ENCODE peak calls at places on chromosomes 13 and 19, in seven cellular contexts. One of them, this sample, is unnamed.

GRCh38 chr19:29672933-29673336 is 7.7 kb downstream of the PLEKHF1 start:
- DNase-seq in IMR-90: no peak
- DNase-seq in astrocyte: no peak
- DNase-seq in hepatocyte: no peak
- DNase-seq in uterus: no peak
- DNase-seq in A549: no peak
- DNase-seq in thoracic aorta: no peak
- DNase-seq in this sample: peak

GRCh38 chr13:105665284-105665683 is 870.2 kb downstream of the EFNB2 start:
- DNase-seq in astrocyte: peak
- DNase-seq in uterus: no peak
- DNase-seq in IMR-90: peak
- DNase-seq in hepatocyte: no peak
- DNase-seq in thoracic aorta: no peak
- DNase-seq in A549: no peak
- DNase-seq in this sample: no peak

GRCh38 chr13:49097374-49097773 is 121.7 kb downstream of the FNDC3A start:
- DNase-seq in uterus: no peak
- DNase-seq in IMR-90: peak
- DNase-seq in A549: peak
- DNase-seq in astrocyte: peak
- DNase-seq in hepatocyte: no peak
- DNase-seq in thoracic aorta: no peak
- DNase-seq in this sample: no peak

GRCh38 chr13:90365130-90365529 is 982.4 kb upstream of the MIR17HG start:
- DNase-seq in A549: no peak
- DNase-seq in IMR-90: no peak
- DNase-seq in uterus: no peak
- DNase-seq in astrocyte: peak
- DNase-seq in hepatocyte: peak
- DNase-seq in thoracic aorta: no peak
- DNase-seq in this sample: no peak

GRCh38 chr13:91145806-91146205 is 201.7 kb upstream of the MIR17HG start:
- DNase-seq in IMR-90: no peak
- DNase-seq in astrocyte: no peak
- DNase-seq in uterus: no peak
- DNase-seq in A549: no peak
- DNase-seq in hepatocyte: no peak
- DNase-seq in thoracic aorta: no peak
- DNase-seq in this sample: no peak

GRCh38 chr13:92187378-92187989 is 789.1 kb downstream of the GPC5 start:
- DNase-seq in hepatocyte: peak
- DNase-seq in thoracic aorta: no peak
- DNase-seq in uterus: no peak
- DNase-seq in IMR-90: peak
- DNase-seq in astrocyte: peak
- DNase-seq in A549: peak
- DNase-seq in this sample: peak

GRCh38 chr19:11451327-11451941 is 16.0 kb downstream of the PRKCSH start:
- DNase-seq in IMR-90: no peak
- DNase-seq in A549: no peak
- DNase-seq in hepatocyte: no peak
- DNase-seq in astrocyte: no peak
- DNase-seq in uterus: no peak
- DNase-seq in thoracic aorta: no peak
- DNase-seq in this sample: peak

GRCh38 chr13:61466280-61466679 is 50.6 kb upstream of the PCDH20 start:
- DNase-seq in hepatocyte: no peak
- DNase-seq in astrocyte: no peak
- DNase-seq in IMR-90: no peak
- DNase-seq in uterus: no peak
- DNase-seq in thoracic aorta: no peak
- DNase-seq in A549: peak
- DNase-seq in this sample: peak

GRCh38 chr13:42740753-42741152 is 40.6 kb upstream of the FAM216B start:
- DNase-seq in uterus: no peak
- DNase-seq in thoracic aorta: no peak
- DNase-seq in IMR-90: no peak
- DNase-seq in astrocyte: no peak
- DNase-seq in A549: peak
- DNase-seq in hepatocyte: peak
- DNase-seq in this sample: peak

GRCh38 chr13:110294146-110294545 is 12.8 kb downstream of the COL4A1 start:
- DNase-seq in uterus: no peak
- DNase-seq in astrocyte: no peak
- DNase-seq in hepatocyte: no peak
- DNase-seq in thoracic aorta: no peak
- DNase-seq in A549: no peak
- DNase-seq in IMR-90: no peak
- DNase-seq in this sample: no peak

GRCh38 chr13:82681535-82681934 is 1200.7 kb downstream of the SLITRK1 start:
- DNase-seq in A549: no peak
- DNase-seq in hepatocyte: no peak
- DNase-seq in thoracic aorta: no peak
- DNase-seq in uterus: no peak
- DNase-seq in astrocyte: no peak
- DNase-seq in IMR-90: no peak
- DNase-seq in this sample: no peak

GRCh38 chr19:54114340-54114826 is 1.1 kb downstream of the TFPT start:
- DNase-seq in hepatocyte: peak
- DNase-seq in IMR-90: peak
- DNase-seq in thoracic aorta: no peak
- DNase-seq in A549: no peak
- DNase-seq in astrocyte: peak
- DNase-seq in uterus: no peak
- DNase-seq in this sample: peak

GRCh38 chr19:33879818-33880575 is 83.3 kb downstream of the KCTD15 start:
- DNase-seq in thoracic aorta: no peak
- DNase-seq in IMR-90: no peak
- DNase-seq in astrocyte: no peak
- DNase-seq in hepatocyte: no peak
- DNase-seq in A549: no peak
- DNase-seq in uterus: no peak
- DNase-seq in this sample: no peak

GRCh38 chr13:19864339-19865309 is 1.2 kb upstream of the ZMYM5 start:
- DNase-seq in astrocyte: peak
- DNase-seq in IMR-90: peak
- DNase-seq in uterus: peak
- DNase-seq in thoracic aorta: no peak
- DNase-seq in hepatocyte: peak
- DNase-seq in A549: peak
- DNase-seq in this sample: peak

GRCh38 chr13:49652691-49653305 is 24.5 kb downstream of the ARL11 start:
- DNase-seq in astrocyte: no peak
- DNase-seq in thoracic aorta: no peak
- DNase-seq in IMR-90: peak
- DNase-seq in hepatocyte: peak
- DNase-seq in A549: peak
- DNase-seq in uterus: no peak
- DNase-seq in this sample: peak

GRCh38 chr19:54481326-54481930 is 8.3 kb upstream of the CDC42EP5 start:
- DNase-seq in hepatocyte: peak
- DNase-seq in uterus: no peak
- DNase-seq in IMR-90: peak
- DNase-seq in astrocyte: no peak
- DNase-seq in thoracic aorta: no peak
- DNase-seq in A549: peak
- DNase-seq in this sample: peak

GRCh38 chr13:94546071-94546839 is 49.7 kb downstream of the TGDS start:
- DNase-seq in A549: no peak
- DNase-seq in thoracic aorta: no peak
- DNase-seq in astrocyte: no peak
- DNase-seq in IMR-90: no peak
- DNase-seq in uterus: no peak
- DNase-seq in hepatocyte: no peak
- DNase-seq in this sample: no peak

GRCh38 chr19:6033744-6034264 is 55.9 kb upstream of the RANBP3 start:
- DNase-seq in hepatocyte: no peak
- DNase-seq in uterus: no peak
- DNase-seq in thoracic aorta: no peak
- DNase-seq in IMR-90: no peak
- DNase-seq in A549: no peak
- DNase-seq in astrocyte: no peak
- DNase-seq in this sample: no peak

GRCh38 chr19:8322638-8322997 is 1.3 kb downstream of the RPS28 start:
- DNase-seq in astrocyte: no peak
- DNase-seq in thoracic aorta: no peak
- DNase-seq in A549: no peak
- DNase-seq in uterus: no peak
- DNase-seq in hepatocyte: no peak
- DNase-seq in IMR-90: no peak
- DNase-seq in this sample: no peak

GRCh38 chr19:44694184-44694579 is 4.8 kb upstream of the CEACAM16 start:
- DNase-seq in IMR-90: no peak
- DNase-seq in hepatocyte: no peak
- DNase-seq in thoracic aorta: no peak
- DNase-seq in astrocyte: no peak
- DNase-seq in uterus: no peak
- DNase-seq in A549: no peak
- DNase-seq in this sample: no peak

GRCh38 chr13:41905600-41906254 is 55.2 kb downstream of the VWA8 start:
- DNase-seq in IMR-90: peak
- DNase-seq in astrocyte: peak
- DNase-seq in thoracic aorta: no peak
- DNase-seq in hepatocyte: peak
- DNase-seq in uterus: no peak
- DNase-seq in A549: peak
- DNase-seq in this sample: peak

GRCh38 chr13:98548230-98548629 is 28.7 kb downstream of the STK24 start:
- DNase-seq in A549: no peak
- DNase-seq in IMR-90: peak
- DNase-seq in uterus: no peak
- DNase-seq in astrocyte: no peak
- DNase-seq in thoracic aorta: no peak
- DNase-seq in hepatocyte: no peak
- DNase-seq in this sample: no peak

GRCh38 chr19:19101540-19101939 is 36.7 kb downstream of the TMEM161A start:
- DNase-seq in A549: no peak
- DNase-seq in astrocyte: no peak
- DNase-seq in thoracic aorta: no peak
- DNase-seq in IMR-90: no peak
- DNase-seq in hepatocyte: no peak
- DNase-seq in uterus: no peak
- DNase-seq in this sample: no peak

DNA sequence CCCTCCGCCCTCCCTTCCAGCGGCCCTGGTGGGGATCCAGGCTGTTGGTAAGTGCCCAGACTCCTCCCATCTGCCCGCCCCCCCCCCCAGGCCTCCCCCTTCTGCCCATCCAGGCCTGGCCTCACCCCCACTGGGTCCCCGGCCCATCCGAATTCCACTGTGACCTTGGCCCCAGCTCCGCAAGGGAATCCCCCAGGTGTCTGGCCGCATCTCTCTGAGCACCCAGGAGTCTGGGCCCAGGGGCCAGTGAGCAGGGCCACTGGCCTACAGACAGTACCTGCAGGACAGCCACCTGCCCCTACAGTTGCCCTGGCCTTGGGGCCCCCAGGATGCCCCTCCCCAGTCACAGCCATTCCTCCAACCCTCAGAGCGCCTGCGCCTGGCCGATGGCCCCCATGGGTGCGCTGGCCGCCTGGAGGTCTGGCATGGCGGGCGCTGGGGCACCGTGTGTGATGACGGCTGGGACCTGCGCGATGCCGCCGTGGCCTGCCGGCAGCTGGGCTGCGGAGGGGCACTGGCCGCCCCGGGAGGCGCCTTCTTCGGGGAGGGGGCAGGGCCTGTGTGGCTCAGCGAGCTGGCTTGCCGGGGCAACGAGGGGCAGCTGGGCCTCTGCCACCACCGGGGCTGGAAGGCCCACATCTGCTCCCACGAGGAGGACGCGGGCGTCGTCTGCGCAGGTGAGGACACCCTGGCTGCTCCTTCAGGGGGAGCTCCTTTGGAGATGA is 912 bp downstream of the SSC5D start:
- DNase-seq in A549: no peak
- DNase-seq in astrocyte: no peak
- DNase-seq in thoracic aorta: no peak
- DNase-seq in hepatocyte: no peak
- DNase-seq in uterus: peak
- DNase-seq in IMR-90: no peak
- DNase-seq in this sample: no peak
- H3K4me3 ChIP-seq in A549: no peak
- H3K4me3 ChIP-seq in astrocyte: no peak
- H3K4me3 ChIP-seq in thoracic aorta: peak
- H3K4me3 ChIP-seq in hepatocyte: no peak
- H3K4me3 ChIP-seq in uterus: no peak
- H3K4me3 ChIP-seq in IMR-90: no peak
- H3K4me3 ChIP-seq in this sample: no peak

GRCh38 chr19:1129535-1129934 is 25.7 kb downstream of the GPX4 start:
- DNase-seq in thoracic aorta: no peak
- DNase-seq in IMR-90: no peak
- DNase-seq in A549: no peak
- DNase-seq in uterus: no peak
- DNase-seq in astrocyte: no peak
- DNase-seq in hepatocyte: no peak
- DNase-seq in this sample: no peak
- H3K27ac ChIP-seq in thoracic aorta: no peak
- H3K27ac ChIP-seq in IMR-90: no peak
- H3K27ac ChIP-seq in A549: no peak
- H3K27ac ChIP-seq in uterus: no peak
- H3K27ac ChIP-seq in astrocyte: no peak
- H3K27ac ChIP-seq in hepatocyte: no peak
- H3K27ac ChIP-seq in this sample: no peak

DNA sequence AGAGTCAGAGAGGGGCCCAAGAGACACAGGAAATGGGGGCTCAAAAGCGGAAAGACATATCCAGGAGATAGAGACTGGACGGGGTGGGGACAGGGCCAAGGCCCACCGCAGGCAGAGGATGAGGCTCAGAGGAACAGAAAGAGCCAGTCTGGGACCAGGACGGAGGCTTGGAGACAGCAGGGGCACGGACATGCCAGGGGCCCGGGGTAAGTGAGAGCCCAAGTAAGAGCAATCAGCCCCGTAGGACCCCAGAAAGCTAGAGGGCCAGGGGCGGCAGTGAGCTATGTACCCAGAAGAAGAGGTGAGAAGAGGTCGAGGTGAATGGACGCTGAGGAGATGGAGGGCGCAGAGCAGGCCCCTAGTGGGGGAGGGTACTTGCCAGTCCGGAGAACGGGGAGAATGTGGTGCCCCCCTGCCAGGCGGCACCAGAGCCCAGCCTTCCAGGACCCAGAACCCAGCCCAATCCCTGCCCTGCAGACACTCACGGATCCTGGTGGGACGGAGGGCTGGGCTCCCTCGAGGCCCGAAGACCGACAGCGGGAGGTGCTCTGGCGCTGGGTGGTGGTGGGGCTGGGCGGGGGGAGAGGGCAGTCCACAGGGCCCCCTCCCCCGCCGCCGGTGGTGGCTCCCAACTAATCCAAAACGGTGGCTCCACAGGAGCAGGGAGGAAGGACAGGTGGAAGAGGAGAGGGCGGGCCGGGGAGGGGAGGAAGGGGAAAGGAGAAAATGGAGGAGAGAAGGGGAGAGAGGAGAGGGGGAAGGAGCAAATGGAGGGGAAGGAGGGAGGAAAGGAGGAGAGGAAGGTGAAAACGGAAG is 1.0 kb downstream of the GRIK5 start:
- DNase-seq in A549: no peak
- DNase-seq in astrocyte: no peak
- DNase-seq in IMR-90: no peak
- DNase-seq in uterus: no peak
- DNase-seq in hepatocyte: no peak
- DNase-seq in thoracic aorta: no peak
- DNase-seq in this sample: no peak
- H3K4me3 ChIP-seq in A549: no peak
- H3K4me3 ChIP-seq in astrocyte: peak
- H3K4me3 ChIP-seq in IMR-90: no peak
- H3K4me3 ChIP-seq in uterus: peak
- H3K4me3 ChIP-seq in hepatocyte: no peak
- H3K4me3 ChIP-seq in thoracic aorta: peak
- H3K4me3 ChIP-seq in this sample: no peak

GRCh38 chr13:44040754-44041100 is 161.0 kb downstream of the LACC1 start:
- DNase-seq in hepatocyte: no peak
- DNase-seq in IMR-90: peak
- DNase-seq in thoracic aorta: no peak
- DNase-seq in uterus: no peak
- DNase-seq in A549: no peak
- DNase-seq in astrocyte: peak
- DNase-seq in this sample: no peak
- H3K27ac ChIP-seq in hepatocyte: peak
- H3K27ac ChIP-seq in IMR-90: no peak
- H3K27ac ChIP-seq in thoracic aorta: no peak
- H3K27ac ChIP-seq in uterus: no peak
- H3K27ac ChIP-seq in A549: peak
- H3K27ac ChIP-seq in astrocyte: no peak
- H3K27ac ChIP-seq in this sample: no peak

This sample was measured in Karpas-422.